ENCODE peak calls at places on chromosomes 2 and 18, in nine cellular contexts. J is Peyer's patch; A is cardiac muscle cell; O is CD8-positive, alpha-beta memory T cell; N is SJSA1; X is activated CD4-positive, alpha-beta memory T cell treated with anti-CD3 and anti-CD28 coated beads for 36 hours; I is RWPE1; T is CD4-positive, alpha-beta T cell; Z is mucosa of gallbladder. P is an unnamed sample.

GRCh38 chr2:191869178-191869577 is 22.3 kb upstream of the CAVIN2 start:
- DNase-seq in T (no peak), J (no peak), N (no peak), X (peak), I (no peak), O (no peak), A (peak), Z (no peak), P (no peak)

GRCh38 chr2:38233231-38233983 is 143.7 kb downstream of the ATL2 start:
- DNase-seq in O (no peak), Z (no peak), I (peak), T (no peak), X (no peak), A (no peak), J (no peak), N (peak), P (no peak)

GRCh38 chr18:14944838-14945237 is 196.9 kb downstream of the ANKRD30B start:
- DNase-seq in O (no peak), I (no peak), Z (no peak), X (no peak), A (no peak), N (no peak), J (no peak), T (no peak), P (no peak)

GRCh38 chr2:130728007-130728454 is 839 bp upstream of the GPR148 start:
- DNase-seq in J (no peak), I (no peak), T (no peak), X (peak), Z (peak), O (peak), N (no peak), A (peak), P (peak)

GRCh38 chr2:145020139-145020538 is 500.2 kb upstream of the ZEB2 start:
- DNase-seq in X (no peak), N (no peak), I (no peak), T (no peak), J (no peak), A (no peak), Z (no peak), O (no peak), P (no peak)

GRCh38 chr2:231683292-231683898 is 24.9 kb upstream of the PTMA start:
- DNase-seq in T (no peak), X (no peak), Z (no peak), O (no peak), J (no peak), N (no peak), I (no peak), A (no peak), P (no peak)

GRCh38 chr2:178271629-178272333 is 77.5 kb downstream of the OSBPL6 start:
- DNase-seq in N (no peak), T (no peak), A (peak), Z (peak), X (no peak), O (no peak), J (peak), I (peak), P (no peak)

GRCh38 chr2:55365303-55365702 is 54.4 kb downstream of the CCDC88A start:
- DNase-seq in T (no peak), X (no peak), A (no peak), I (no peak), N (no peak), Z (no peak), O (no peak), J (no peak), P (no peak)

GRCh38 chr2:171531291-171531690 is 9.0 kb downstream of the CYBRD1 start:
- DNase-seq in I (no peak), N (peak), X (no peak), Z (peak), O (no peak), A (no peak), J (no peak), T (no peak), P (no peak)

GRCh38 chr2:27262379-27263286 is at the start of gene SLC30A3:
- DNase-seq in J (peak), T (peak), A (peak), Z (peak), O (peak), N (no peak), X (peak), I (peak), P (peak)

GRCh38 chr18:52499646-52500045 is 159.6 kb downstream of the DCC start:
- DNase-seq in N (no peak), I (no peak), T (no peak), O (no peak), X (no peak), Z (no peak), J (no peak), A (no peak), P (no peak)

GRCh38 chr2:218577482-218578220 is 9.0 kb downstream of the CNOT9 start:
- DNase-seq in A (peak), Z (no peak), T (no peak), N (no peak), I (no peak), J (no peak), O (no peak), X (no peak), P (no peak)

GRCh38 chr2:198918331-198918730 is 539.4 kb downstream of the SATB2 start:
- DNase-seq in Z (no peak), O (no peak), J (no peak), N (no peak), X (no peak), I (peak), A (no peak), T (no peak), P (no peak)

GRCh38 chr2:104861295-104862060 is 7.6 kb downstream of the POU3F3 start:
- DNase-seq in O (no peak), X (no peak), J (no peak), T (no peak), N (no peak), A (no peak), Z (no peak), I (no peak), P (no peak)

P was measured in T-helper 1 cell.